ENCODE peak calls at places on chromosomes 16 and 17, in seven cellular contexts. G, Y, X, O, E, U and C are unnamed samples.
A peak's percentile ranks its signal among the peaks of the same experiment; 100 is the strongest.

GRCh38 chr17:52024296-52024870 is 134.1 kb downstream of the CA10 start:
- DNase-seq in Y (peak; percentile 61), G (no peak), U (no peak), O (peak; percentile 4), E (no peak), X (peak; percentile 8), C (no peak)

GRCh38 chr17:54901230-54901847 is 687 bp downstream of the TOM1L1 start:
- DNase-seq in Y (peak; percentile 67), G (peak; percentile 61), X (peak; percentile 48), E (peak; percentile 20), O (no peak), U (peak; percentile 33), C (no peak)

GRCh38 chr17:82156284-82156925 is 56.2 kb downstream of the CCDC57 start:
- DNase-seq in G (no peak), X (no peak), Y (no peak), O (no peak), U (no peak), E (no peak), C (no peak)

GRCh38 chr17:64278614-64279013 is 15.6 kb upstream of the TEX2 start:
- DNase-seq in U (no peak), Y (peak; percentile 59), X (peak; percentile 63), G (no peak), E (no peak), O (no peak), C (no peak)

GRCh38 chr16:55641430-55642056 is 14.2 kb upstream of the SLC6A2 start:
- DNase-seq in G (no peak), X (no peak), O (no peak), U (no peak), Y (no peak), E (no peak), C (no peak)

GRCh38 chr17:33052856-33053255 is 61.2 kb downstream of the SPACA3 start:
- DNase-seq in X (no peak), Y (no peak), E (no peak), O (no peak), G (no peak), U (no peak), C (no peak)

GRCh38 chr17:7523033-7523432 is 25.8 kb upstream of the TNFSF12 start:
- DNase-seq in O (no peak), Y (peak; percentile 56), G (peak; percentile 69), E (peak; percentile 36), X (peak; percentile 30), U (no peak), C (no peak)

GRCh38 chr16:73951541-73951940 is 345.1 kb upstream of the PSMD7 start:
- DNase-seq in O (no peak), E (no peak), X (no peak), U (no peak), Y (no peak), G (no peak), C (no peak)

GRCh38 chr16:69036399-69037091 is 68.9 kb upstream of the HAS3 start:
- DNase-seq in O (no peak), G (no peak), X (no peak), U (no peak), E (no peak), Y (no peak), C (no peak)

GRCh38 chr16:84582958-84583516 is 34.8 kb downstream of the COTL1 start:
- DNase-seq in X (peak; percentile 57), E (no peak), U (no peak), O (peak; percentile 29), Y (no peak), G (no peak), C (no peak)

GRCh38 chr17:78231991-78232759 is 744 bp downstream of the TMEM235 start:
- DNase-seq in G (no peak), Y (peak; percentile 41), O (no peak), X (no peak), U (no peak), E (no peak), C (no peak)

GRCh38 chr16:11498683-11499082 is 88.0 kb downstream of the LITAF start:
- DNase-seq in G (no peak), O (no peak), U (no peak), Y (peak; percentile 13), E (no peak), X (no peak), C (no peak)

GRCh38 chr17:48128411-48128810 is 20.8 kb downstream of the SNX11 start:
- DNase-seq in X (no peak), G (peak; percentile 5), Y (no peak), E (no peak), O (no peak), U (no peak), C (no peak)

GRCh38 chr17:1555618-1556471 is 6.7 kb downstream of the PITPNA start:
- DNase-seq in E (peak; percentile 53), G (peak; percentile 83), Y (no peak), U (peak; percentile 60), O (no peak), X (no peak), C (no peak)

GRCh38 chr16:8716592-8716991 is 42.2 kb downstream of the ABAT start:
- DNase-seq in X (no peak), E (no peak), Y (peak; percentile 70), G (no peak), O (no peak), U (no peak), C (no peak)

GRCh38 chr17:76805319-76805718 is 62.9 kb upstream of the MGAT5B start:
- DNase-seq in Y (no peak), E (no peak), G (no peak), X (peak; percentile 39), O (no peak), U (no peak), C (no peak)

GRCh38 chr16:88467433-88468051 is 14.5 kb downstream of the ZFPM1 start:
- DNase-seq in U (no peak), G (no peak), O (no peak), E (no peak), X (no peak), Y (no peak), C (no peak)

GRCh38 chr16:1575578-1575977 is 36.3 kb downstream of the IFT140 start:
- DNase-seq in X (no peak), Y (no peak), G (no peak), E (no peak), O (no peak), U (no peak), C (no peak)